ENCODE peak calls at places on chromosomes 4 and X, in seven cellular contexts. G is astrocyte of the spinal cord; X is WTC11; J is stimulated activated CD8-positive, alpha-beta memory T cell treated with anti-CD3 and anti-CD28 coated beads, Interleukin-4, amount 100 ng/mL, for 4 hours; T is stimulated activated CD4-positive, alpha-beta T cell treated with anti-CD3 and anti-CD28 coated beads, Interleukin-1b, Interleukin-23, amount 100 ng/mL, for 1 hour; D is amniotic epithelial cell; A is HEK293T. K is an unnamed sample.

GRCh38 chr4:13481569-13481968 is 2.6 kb downstream of the RAB28 start:
- DNase-seq in T (no peak), J (no peak), D (peak), G (peak), A (no peak), X (no peak), K (peak)

GRCh38 chrX:130915302-130915701 is 12.3 kb upstream of the ENOX2 start:
- DNase-seq in J (no peak), D (peak), A (no peak), T (no peak), G (no peak), X (no peak), K (no peak)

GRCh38 chr4:94444771-94445170 is 7.0 kb upstream of the PDLIM5 start:
- DNase-seq in X (no peak), D (no peak), J (no peak), T (no peak), G (no peak), A (no peak), K (no peak)

GRCh38 chr4:1326751-1327525 is 20.1 kb upstream of the UVSSA start:
- DNase-seq in X (no peak), J (no peak), T (no peak), A (no peak), D (no peak), G (no peak), K (no peak)

GRCh38 chrX:146921204-146921603 is 106.7 kb upstream of the CXorf51A start:
- DNase-seq in T (no peak), A (no peak), X (no peak), D (no peak), J (no peak), G (no peak), K (no peak)

GRCh38 chr4:6568689-6569332 is 6.2 kb upstream of the MAN2B2 start:
- DNase-seq in D (peak), G (peak), J (no peak), A (no peak), X (no peak), T (no peak), K (peak)

GRCh38 chr4:156971623-156972369 is at the start of gene PDGFC:
- DNase-seq in X (peak), T (no peak), D (peak), A (peak), J (no peak), G (peak), K (peak)

GRCh38 chr4:30402276-30402675 is 317.9 kb upstream of the PCDH7 start:
- DNase-seq in G (peak), D (peak), T (no peak), J (no peak), X (no peak), A (no peak), K (no peak)

GRCh38 chr4:38923746-38924145 is 56.1 kb downstream of the FAM114A1 start:
- DNase-seq in J (no peak), T (no peak), G (no peak), A (no peak), D (no peak), X (no peak), K (no peak)

GRCh38 chrX:68292471-68292870 is 140.8 kb downstream of the OPHN1 start:
- DNase-seq in X (no peak), G (peak), A (no peak), D (no peak), J (no peak), T (no peak), K (peak)

GRCh38 chrX:49064735-49065134 is 5.9 kb downstream of the CCDC120 start:
- DNase-seq in G (no peak), X (no peak), D (no peak), T (no peak), J (no peak), A (no peak), K (no peak)

GRCh38 chrX:25084446-25084845 is 68.7 kb upstream of the ARX start:
- DNase-seq in X (no peak), J (no peak), A (no peak), T (no peak), D (no peak), G (no peak), K (no peak)

GRCh38 chrX:54178100-54178940 is 4.7 kb downstream of the FAM120C start:
- DNase-seq in G (peak), T (no peak), A (no peak), J (no peak), D (peak), X (no peak), K (peak)